ENCODE peak calls at places on chromosomes 6 and 20, in ten cellular contexts. X is iPS DF 6.9, B is brain microvascular endothelial cell, C is hepatocyte, E is IMR-90, F is tibial nerve, L is right cardiac atrium, N is caudate nucleus, P is AG04450, H is dorsolateral prefrontal cortex. V is an unnamed sample.
A peak's percentile ranks its signal among the peaks of the same experiment; 100 is the strongest.

GRCh38 chr6:46199387-46199786 is 28.6 kb upstream of the ENPP5 start:
- DNase-seq in X (no peak), B (no peak), C (no peak), E (no peak), F (no peak), L (peak; percentile 44), N (no peak), P (no peak), H (no peak), V (peak; percentile 90)

GRCh38 chr6:128246472-128246871 is 273.9 kb downstream of the PTPRK start:
- DNase-seq in X (no peak), B (no peak), C (peak; percentile 6), E (no peak), F (no peak), L (no peak), N (no peak), P (no peak), H (no peak), V (no peak)

GRCh38 chr20:10857362-10858070 is 183.7 kb upstream of the JAG1 start:
- DNase-seq in X (no peak), B (peak; percentile 46), C (peak; percentile 91), E (peak; percentile 60), F (no peak), L (peak; percentile 45), N (no peak), P (no peak), H (no peak), V (no peak)

GRCh38 chr6:18264338-18265098 is at the start of gene DEK:
- DNase-seq in X (peak; percentile 39), B (peak; percentile 74), C (peak; percentile 93), E (peak; percentile 81), F (peak; percentile 71), L (peak; percentile 94), N (peak; percentile 75), P (peak; percentile 46), H (peak; percentile 84), V (peak; percentile 87)

GRCh38 chr6:47235964-47236760 is 73.5 kb downstream of the TNFRSF21 start:
- DNase-seq in X (no peak), B (no peak), C (peak; percentile 31), E (no peak), F (no peak), L (peak; percentile 62), N (no peak), P (no peak), H (no peak), V (no peak)

GRCh38 chr20:57708694-57709673 is 831 bp downstream of the PMEPA1 start:
- DNase-seq in X (no peak), B (peak; percentile 25), C (peak; percentile 56), E (peak; percentile 19), F (no peak), L (peak; percentile 78), N (no peak), P (no peak), H (peak; percentile 26), V (peak; percentile 21)

GRCh38 chr6:133456439-133456838 is 215.3 kb downstream of the EYA4 start:
- DNase-seq in X (no peak), B (no peak), C (no peak), E (no peak), F (no peak), L (no peak), N (no peak), P (no peak), H (no peak), V (no peak)

GRCh38 chr6:170206317-170206621 is 84.6 kb downstream of the DLL1 start:
- DNase-seq in X (no peak), B (no peak), C (no peak), E (no peak), F (no peak), L (no peak), N (no peak), P (no peak), H (no peak), V (no peak)

GRCh38 chr6:80197474-80197873 is 91.0 kb downstream of the BCKDHB start:
- DNase-seq in X (no peak), B (no peak), C (no peak), E (peak; percentile 10), F (no peak), L (no peak), N (no peak), P (no peak), H (no peak), V (no peak)

GRCh38 chr20:8414611-8415274 is 282.7 kb downstream of the PLCB1 start:
- DNase-seq in X (no peak), B (peak; percentile 19), C (no peak), E (peak; percentile 78), F (no peak), L (no peak), N (no peak), P (no peak), H (no peak), V (no peak)

GRCh38 chr20:9442858-9443257 is 71.5 kb upstream of the LAMP5 start:
- DNase-seq in X (no peak), B (no peak), C (peak; percentile 39), E (peak; percentile 56), F (no peak), L (no peak), N (no peak), P (no peak), H (no peak), V (no peak)

GRCh38 chr6:92647630-92648029 is 771.7 kb downstream of the EPHA7 start:
- DNase-seq in X (no peak), B (no peak), C (peak; percentile 41), E (no peak), F (no peak), L (no peak), N (no peak), P (no peak), H (no peak), V (peak; percentile 0)

GRCh38 chr20:57421258-57422220 is 30.3 kb downstream of the RBM38 start:
- DNase-seq in X (no peak), B (no peak), C (no peak), E (no peak), F (no peak), L (no peak), N (no peak), P (no peak), H (no peak), V (no peak)

GRCh38 chr6:1108198-1108597 is 203.7 kb upstream of the FOXQ1 start:
- DNase-seq in X (no peak), B (no peak), C (no peak), E (no peak), F (no peak), L (no peak), N (no peak), P (no peak), H (no peak), V (no peak)
- H3K27ac ChIP-seq in X (no peak overlapping the region), B (no peak overlapping the region), C (no peak overlapping the region), E (no peak overlapping the region), F (no peak overlapping the region), L (no peak overlapping the region), N (no peak overlapping the region), P (no peak overlapping the region), H (no peak overlapping the region), V (no peak overlapping the region)

GRCh38 chr20:31587545-31588389 is 17.3 kb upstream of the ID1 start:
- DNase-seq in X (no peak), B (no peak), C (peak; percentile 79), E (no peak), F (no peak), L (peak; percentile 87), N (no peak), P (no peak), H (peak; percentile 29), V (peak; percentile 56)
- H3K27ac ChIP-seq in X (no peak overlapping the region), B (no peak overlapping the region), C (peak overlapping the region; percentile 22), E (no peak overlapping the region), F (peak overlapping the region; percentile 91), L (peak overlapping the region; percentile 67), N (peak overlapping the region; percentile 58), P (no peak overlapping the region), H (no peak overlapping the region), V (no peak overlapping the region)

GRCh38 chr6:148595550-148595949 is 151.3 kb upstream of the UST start:
- DNase-seq in X (no peak), B (no peak), C (no peak), E (no peak), F (no peak), L (no peak), N (no peak), P (no peak), H (no peak), V (no peak)
- H3K27ac ChIP-seq in X (no peak overlapping the region), B (no peak overlapping the region), C (no peak overlapping the region), E (no peak overlapping the region), F (no peak overlapping the region), L (no peak overlapping the region), N (no peak overlapping the region), P (no peak overlapping the region), H (no peak overlapping the region), V (no peak overlapping the region)

GRCh38 chr6:125190667-125191066 is 37.1 kb downstream of the TPD52L1 start:
- DNase-seq in X (no peak), B (no peak), C (no peak), E (no peak), F (no peak), L (no peak), N (no peak), P (no peak), H (no peak), V (no peak)
- H3K27ac ChIP-seq in X (no peak overlapping the region), B (no peak overlapping the region), C (no peak overlapping the region), E (no peak overlapping the region), F (no peak overlapping the region), L (no peak overlapping the region), N (peak overlapping the region; percentile 80), P (no peak overlapping the region), H (no peak overlapping the region), V (no peak overlapping the region)

GRCh38 chr20:35541118-35541782 is 628 bp upstream of the ERGIC3 start:
- DNase-seq in X (no peak), B (no peak), C (no peak), E (no peak), F (no peak), L (no peak), N (no peak), P (no peak), H (no peak), V (peak; percentile 19)
- H3K27ac ChIP-seq in X (no peak overlapping the region), B (no peak overlapping the region), C (no peak overlapping the region), E (no peak overlapping the region), F (no peak overlapping the region), L (no peak overlapping the region), N (no peak overlapping the region), P (no peak overlapping the region), H (no peak overlapping the region), V (peak overlapping the region; percentile 25)

DNA sequence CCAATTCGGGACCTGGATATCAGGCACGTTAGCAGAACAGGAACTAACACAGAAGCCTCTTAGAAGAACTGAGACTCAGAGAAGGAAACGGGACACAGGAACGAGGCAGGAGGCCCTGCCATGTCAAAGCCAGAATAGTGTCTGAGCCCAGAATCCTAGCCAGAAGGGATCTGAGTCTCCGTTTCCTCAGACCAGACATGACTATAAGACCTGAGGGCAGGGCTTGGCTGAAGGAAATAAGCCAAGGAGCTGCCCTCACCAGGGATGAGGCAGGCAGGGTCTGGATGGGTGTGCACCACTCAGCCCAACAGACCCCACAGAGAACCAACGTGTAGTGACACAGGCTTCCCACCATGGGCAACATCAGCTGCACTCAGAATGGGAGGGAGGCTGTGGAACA is 40.3 kb downstream of the TRERF1 start:
- DNase-seq in X (no peak), B (no peak), C (no peak), E (no peak), F (no peak), L (no peak), N (no peak), P (no peak), H (no peak), V (no peak)
- H3K27ac ChIP-seq in X (no peak overlapping the region), B (no peak overlapping the region), C (no peak overlapping the region), E (no peak overlapping the region), F (no peak overlapping the region), L (no peak overlapping the region), N (no peak overlapping the region), P (no peak overlapping the region), H (no peak overlapping the region), V (no peak overlapping the region)

GRCh38 chr6:34772940-34773339 is 15.6 kb downstream of the SNRPC start:
- DNase-seq in X (no peak), B (no peak), C (no peak), E (no peak), F (no peak), L (no peak), N (no peak), P (no peak), H (no peak), V (no peak)
- H3K27ac ChIP-seq in X (no peak overlapping the region), B (no peak overlapping the region), C (no peak overlapping the region), E (no peak overlapping the region), F (peak overlapping the region; percentile 34), L (no peak overlapping the region), N (peak overlapping the region; percentile 52), P (no peak overlapping the region), H (no peak overlapping the region), V (no peak overlapping the region)